ENCODE peak calls at places on chromosomes 3 and 15, in five cellular contexts. T is pancreas, M is cardiac fibroblast, H is epithelial cell of esophagus, C is lower leg skin. F is an unnamed sample.
A peak's percentile ranks its signal among the peaks of the same experiment; 100 is the strongest.

GRCh38 chr15:22838292-22839042 is at the start of gene NIPA2:
- DNase-seq in T (peak; percentile 100), M (peak; percentile 99), H (peak; percentile 98), C (peak; percentile 97), F (peak; percentile 99)

GRCh38 chr3:13013994-13014754 is 59.1 kb downstream of the IQSEC1 start:
- DNase-seq in T (no peak), M (no peak), H (no peak), C (no peak), F (peak; percentile 79)

GRCh38 chr3:188122571-188123169 is 31.3 kb upstream of the LPP start:
- DNase-seq in T (no peak), M (peak; percentile 25), H (no peak), C (no peak), F (no peak)

GRCh38 chr15:87722941-87723691 is 533.4 kb downstream of the NTRK3 start:
- DNase-seq in T (no peak), M (no peak), H (no peak), C (no peak), F (no peak)

GRCh38 chr3:2713923-2714322 is 396.3 kb downstream of the IL5RA start:
- DNase-seq in T (no peak), M (no peak), H (no peak), C (no peak), F (peak; percentile 21)

GRCh38 chr3:55947406-55947805 is 460.3 kb upstream of the WNT5A start:
- DNase-seq in T (no peak), M (no peak), H (no peak), C (no peak), F (no peak)

GRCh38 chr3:69932501-69932900 is 67.0 kb upstream of the SAMMSON start:
- DNase-seq in T (no peak), M (no peak), H (no peak), C (no peak), F (no peak)

GRCh38 chr15:30043211-30043655 is 39.5 kb upstream of the GOLGA8J start:
- DNase-seq in T (no peak), M (peak; percentile 51), H (peak; percentile 49), C (no peak), F (no peak)

GRCh38 chr3:186125118-186125517 is 16.2 kb upstream of the ETV5 start:
- DNase-seq in T (no peak), M (no peak), H (no peak), C (no peak), F (no peak)

GRCh38 chr15:72197460-72198409 is at the start of gene GRAMD2A:
- DNase-seq in T (peak; percentile 68), M (peak; percentile 33), H (peak; percentile 82), C (no peak), F (peak; percentile 34)

GRCh38 chr3:125271127-125271526 is 58.6 kb upstream of the SLC12A8 start:
- DNase-seq in T (no peak), M (no peak), H (no peak), C (no peak), F (no peak)

GRCh38 chr3:50627407-50628051 is 10.6 kb downstream of the MAPKAPK3 start:
- DNase-seq in T (peak; percentile 38), M (peak; percentile 72), H (peak; percentile 91), C (peak; percentile 58), F (no peak)

GRCh38 chr3:152097120-152097519 is 171.6 kb upstream of the MBNL1 start:
- DNase-seq in T (no peak), M (no peak), H (peak; percentile 81), C (no peak), F (no peak)

GRCh38 chr15:44157679-44158078 is 37.4 kb downstream of the FRMD5 start:
- DNase-seq in T (no peak), M (peak; percentile 95), H (peak; percentile 75), C (no peak), F (no peak)

GRCh38 chr15:85282504-85283115 is 97.8 kb upstream of the AKAP13 start:
- DNase-seq in T (no peak), M (peak; percentile 57), H (peak; percentile 63), C (no peak), F (no peak)

GRCh38 chr3:183584246-183584913 is 28.9 kb upstream of the KLHL6 start:
- DNase-seq in T (no peak), M (peak; percentile 64), H (no peak), C (no peak), F (no peak)

GRCh38 chr15:72916939-72917338 is 133.4 kb upstream of the ADPGK start:
- DNase-seq in T (no peak), M (no peak), H (no peak), C (no peak), F (no peak)

GRCh38 chr15:68623301-68623892 is 44.6 kb downstream of the CORO2B start:
- DNase-seq in T (no peak), M (no peak), H (no peak), C (no peak), F (no peak)

GRCh38 chr15:101051291-101052030 is 132.3 kb downstream of the LRRK1 start:
- DNase-seq in T (peak; percentile 65), M (no peak), H (no peak), C (peak; percentile 8), F (no peak)

GRCh38 chr3:12193485-12194165 is 34.9 kb upstream of the TIMP4 start:
- DNase-seq in T (no peak), M (peak; percentile 99), H (peak; percentile 94), C (peak; percentile 63), F (peak; percentile 87)

GRCh38 chr3:1346386-1346785 is 253.6 kb downstream of the CNTN6 start:
- DNase-seq in T (no peak), M (no peak), H (no peak), C (no peak), F (no peak)

GRCh38 chr15:45719490-45719889 is 84.7 kb downstream of the SQOR start:
- DNase-seq in T (no peak), M (peak; percentile 49), H (no peak), C (no peak), F (no peak)

GRCh38 chr3:8532251-8532831 is 30.7 kb downstream of the LMCD1 start:
- DNase-seq in T (no peak), M (peak; percentile 70), H (peak; percentile 19), C (peak; percentile 77), F (no peak)

GRCh38 chr3:49619649-49620048 is 54.5 kb upstream of the APEH start:
- DNase-seq in T (no peak), M (no peak), H (no peak), C (no peak), F (no peak)

GRCh38 chr15:60370804-60371700 is 26.7 kb downstream of the ANXA2 start:
- DNase-seq in T (no peak), M (peak; percentile 99), H (peak; percentile 87), C (peak; percentile 88), F (no peak)
- TF ChIP-seq CTCF in T (no peak), M (no peak), H (no peak), C (no peak), F (no peak)

DNA sequence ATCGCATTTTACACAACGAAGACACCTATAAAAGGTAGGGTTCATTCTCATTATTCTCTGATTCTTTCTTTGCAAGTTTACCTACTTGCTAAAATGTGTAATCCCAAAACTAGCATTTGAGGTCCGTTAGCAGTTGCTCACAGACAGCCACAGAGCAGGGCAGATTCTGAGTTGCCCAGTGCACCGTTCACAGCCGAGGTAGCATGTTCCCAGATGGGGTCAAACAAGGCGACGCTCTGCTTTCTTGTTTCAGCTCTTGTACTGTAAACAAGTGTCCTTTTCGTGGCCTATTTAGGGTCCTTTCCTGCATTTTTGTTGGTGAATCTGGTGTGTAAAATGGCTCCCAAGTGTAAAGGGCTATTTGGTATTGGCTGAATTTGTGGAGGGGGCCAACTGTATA is 3.1 kb downstream of the PPP1R2 start:
- DNase-seq in T (no peak), M (no peak), H (no peak), C (no peak), F (peak; percentile 44)
- H3K4me3 ChIP-seq in T (no peak overlapping the region), M (no peak overlapping the region), H (no peak overlapping the region), C (no peak overlapping the region), F (peak overlapping the region; percentile 90)

GRCh38 chr15:88833196-88833595 is 30.0 kb downstream of the ACAN start:
- DNase-seq in T (no peak), M (no peak), H (no peak), C (no peak), F (no peak)

GRCh38 chr15:88835646-88836045 is 32.4 kb downstream of the ACAN start:
- DNase-seq in T (no peak), M (peak; percentile 41), H (peak; percentile 50), C (no peak), F (no peak)

GRCh38 chr15:88835119-88835518 is 31.9 kb downstream of the ACAN start:
- DNase-seq in T (no peak), M (peak; percentile 16), H (peak; percentile 2), C (no peak), F (no peak)

GRCh38 chr15:88833688-88834087 is 30.5 kb downstream of the ACAN start:
- DNase-seq in T (no peak), M (no peak), H (no peak), C (no peak), F (no peak)

GRCh38 chr15:88834211-88834812 is 31.1 kb downstream of the ACAN start:
- DNase-seq in T (no peak), M (peak; percentile 45), H (peak; percentile 27), C (no peak), F (peak; percentile 12)
- TF ChIP-seq CTCF in T (no peak), M (peak; percentile 67), H (peak; percentile 68), C (no peak), F (peak; percentile 51)

GRCh38 chr3:150230037-150230436 is 178.1 kb upstream of the TSC22D2 start:
- DNase-seq in T (no peak), M (no peak), H (no peak), C (no peak), F (no peak)

GRCh38 chr3:150237490-150237889 is 170.6 kb upstream of the TSC22D2 start:
- DNase-seq in T (no peak), M (peak; percentile 67), H (peak; percentile 92), C (no peak), F (no peak)

GRCh38 chr3:150235799-150236198 is 172.3 kb upstream of the TSC22D2 start:
- DNase-seq in T (no peak), M (peak; percentile 66), H (no peak), C (no peak), F (no peak)

GRCh38 chr3:150236683-150237082 is 171.4 kb upstream of the TSC22D2 start:
- DNase-seq in T (no peak), M (no peak), H (no peak), C (no peak), F (no peak)

GRCh38 chr3:150232992-150233451 is 175.1 kb upstream of the TSC22D2 start:
- DNase-seq in T (no peak), M (peak; percentile 43), H (peak; percentile 70), C (no peak), F (no peak)
- H3K4me3 ChIP-seq in T (no peak overlapping the region), M (no peak overlapping the region), H (no peak overlapping the region), C (no peak overlapping the region), F (no peak overlapping the region)

F was measured in GM12865.